ENCODE peak calls at places on chromosomes 6 and 20, in ten cellular contexts. One of them, this sample, is unnamed.

GRCh38 chr20:57708694-57709673 is 831 bp downstream of the PMEPA1 start:
- DNase-seq in GM12878: no peak
- DNase-seq in H1: no peak
- DNase-seq in right cardiac atrium: peak; percentile 57
- DNase-seq in PC-3: no peak
- DNase-seq in mesendoderm: no peak
- DNase-seq in fibroblast of mammary gland: no peak
- DNase-seq in tibial artery: no peak
- DNase-seq in A549: no peak
- DNase-seq in fibroblast of pulmonary artery: peak; percentile 18
- DNase-seq in this sample: peak; percentile 43

GRCh38 chr6:144259988-144260387 is 25.1 kb upstream of the UTRN start:
- DNase-seq in right cardiac atrium: no peak
- DNase-seq in PC-3: peak; percentile 42
- DNase-seq in fibroblast of pulmonary artery: peak; percentile 18
- DNase-seq in fibroblast of mammary gland: peak; percentile 56
- DNase-seq in GM12878: no peak
- DNase-seq in tibial artery: no peak
- DNase-seq in A549: no peak
- DNase-seq in H1: no peak
- DNase-seq in mesendoderm: no peak
- DNase-seq in this sample: no peak

GRCh38 chr6:126063512-126064146 is 77.3 kb downstream of the TRMT11 start:
- DNase-seq in GM12878: no peak
- DNase-seq in right cardiac atrium: no peak
- DNase-seq in H1: no peak
- DNase-seq in fibroblast of pulmonary artery: no peak
- DNase-seq in tibial artery: no peak
- DNase-seq in mesendoderm: peak; percentile 75
- DNase-seq in PC-3: peak; percentile 18
- DNase-seq in fibroblast of mammary gland: peak; percentile 90
- DNase-seq in A549: peak; percentile 25
- DNase-seq in this sample: no peak

GRCh38 chr6:5150676-5151075 is 65.5 kb downstream of the PPP1R3G start:
- DNase-seq in right cardiac atrium: no peak
- DNase-seq in tibial artery: no peak
- DNase-seq in fibroblast of pulmonary artery: no peak
- DNase-seq in GM12878: no peak
- DNase-seq in A549: no peak
- DNase-seq in H1: no peak
- DNase-seq in PC-3: no peak
- DNase-seq in mesendoderm: no peak
- DNase-seq in fibroblast of mammary gland: no peak
- DNase-seq in this sample: no peak

GRCh38 chr20:4585104-4585753 is 136.5 kb upstream of the PRND start:
- DNase-seq in GM12878: no peak
- DNase-seq in A549: no peak
- DNase-seq in mesendoderm: peak; percentile 39
- DNase-seq in fibroblast of mammary gland: peak; percentile 91
- DNase-seq in fibroblast of pulmonary artery: no peak
- DNase-seq in right cardiac atrium: no peak
- DNase-seq in H1: no peak
- DNase-seq in tibial artery: no peak
- DNase-seq in PC-3: peak; percentile 15
- DNase-seq in this sample: no peak

GRCh38 chr20:56360133-56360898 is 1.5 kb downstream of the FAM210B start:
- DNase-seq in H1: no peak
- DNase-seq in GM12878: no peak
- DNase-seq in right cardiac atrium: no peak
- DNase-seq in fibroblast of pulmonary artery: no peak
- DNase-seq in fibroblast of mammary gland: peak; percentile 20
- DNase-seq in mesendoderm: no peak
- DNase-seq in A549: no peak
- DNase-seq in tibial artery: no peak
- DNase-seq in PC-3: peak; percentile 30
- DNase-seq in this sample: no peak

GRCh38 chr6:167649486-167649885 is 177.2 kb upstream of the AFDN start:
- DNase-seq in GM12878: no peak
- DNase-seq in mesendoderm: no peak
- DNase-seq in tibial artery: no peak
- DNase-seq in H1: no peak
- DNase-seq in fibroblast of pulmonary artery: no peak
- DNase-seq in A549: no peak
- DNase-seq in fibroblast of mammary gland: no peak
- DNase-seq in right cardiac atrium: no peak
- DNase-seq in PC-3: no peak
- DNase-seq in this sample: no peak

GRCh38 chr20:17502105-17502504 is 29.1 kb downstream of the BFSP1 start:
- DNase-seq in tibial artery: no peak
- DNase-seq in right cardiac atrium: no peak
- DNase-seq in mesendoderm: peak; percentile 47
- DNase-seq in fibroblast of mammary gland: no peak
- DNase-seq in fibroblast of pulmonary artery: no peak
- DNase-seq in PC-3: no peak
- DNase-seq in GM12878: no peak
- DNase-seq in H1: no peak
- DNase-seq in A549: no peak
- DNase-seq in this sample: no peak

GRCh38 chr6:120876405-120876804 is 457.9 kb downstream of the TBC1D32 start:
- DNase-seq in A549: no peak
- DNase-seq in GM12878: no peak
- DNase-seq in mesendoderm: peak; percentile 9
- DNase-seq in PC-3: no peak
- DNase-seq in fibroblast of pulmonary artery: no peak
- DNase-seq in tibial artery: no peak
- DNase-seq in fibroblast of mammary gland: no peak
- DNase-seq in right cardiac atrium: no peak
- DNase-seq in H1: no peak
- DNase-seq in this sample: no peak

GRCh38 chr6:140774080-140774505 is 1358.6 kb upstream of the GJE1 start:
- DNase-seq in fibroblast of pulmonary artery: peak; percentile 76
- DNase-seq in PC-3: peak; percentile 64
- DNase-seq in GM12878: peak; percentile 30
- DNase-seq in H1: no peak
- DNase-seq in fibroblast of mammary gland: peak; percentile 89
- DNase-seq in mesendoderm: peak; percentile 12
- DNase-seq in A549: no peak
- DNase-seq in right cardiac atrium: no peak
- DNase-seq in tibial artery: no peak
- DNase-seq in this sample: no peak
- H3K4me3 ChIP-seq in fibroblast of pulmonary artery: no peak overlapping the region
- H3K4me3 ChIP-seq in PC-3: no peak overlapping the region
- H3K4me3 ChIP-seq in GM12878: no peak overlapping the region
- H3K4me3 ChIP-seq in H1: no peak overlapping the region
- H3K4me3 ChIP-seq in fibroblast of mammary gland: no peak overlapping the region
- H3K4me3 ChIP-seq in mesendoderm: no peak overlapping the region
- H3K4me3 ChIP-seq in A549: no peak overlapping the region
- H3K4me3 ChIP-seq in right cardiac atrium: no peak overlapping the region
- H3K4me3 ChIP-seq in tibial artery: no peak overlapping the region
- H3K4me3 ChIP-seq in this sample: no peak overlapping the region

GRCh38 chr6:148934534-148934933 is 187.7 kb downstream of the UST start:
- DNase-seq in right cardiac atrium: peak; percentile 64
- DNase-seq in tibial artery: peak; percentile 73
- DNase-seq in H1: no peak
- DNase-seq in fibroblast of pulmonary artery: peak; percentile 52
- DNase-seq in mesendoderm: no peak
- DNase-seq in A549: no peak
- DNase-seq in GM12878: no peak
- DNase-seq in fibroblast of mammary gland: peak; percentile 60
- DNase-seq in PC-3: peak; percentile 5
- DNase-seq in this sample: peak; percentile 28

GRCh38 chr6:148928811-148929210 is 182.0 kb downstream of the UST start:
- DNase-seq in PC-3: no peak
- DNase-seq in GM12878: no peak
- DNase-seq in H1: no peak
- DNase-seq in fibroblast of mammary gland: no peak
- DNase-seq in fibroblast of pulmonary artery: no peak
- DNase-seq in right cardiac atrium: no peak
- DNase-seq in A549: no peak
- DNase-seq in mesendoderm: no peak
- DNase-seq in tibial artery: no peak
- DNase-seq in this sample: no peak

GRCh38 chr6:148934956-148935355 is 188.1 kb downstream of the UST start:
- DNase-seq in fibroblast of mammary gland: peak; percentile 34
- DNase-seq in GM12878: no peak
- DNase-seq in A549: no peak
- DNase-seq in right cardiac atrium: no peak
- DNase-seq in tibial artery: no peak
- DNase-seq in fibroblast of pulmonary artery: no peak
- DNase-seq in PC-3: no peak
- DNase-seq in mesendoderm: no peak
- DNase-seq in H1: no peak
- DNase-seq in this sample: no peak

GRCh38 chr6:148932731-148933130 is 185.9 kb downstream of the UST start:
- DNase-seq in fibroblast of mammary gland: no peak
- DNase-seq in GM12878: no peak
- DNase-seq in A549: no peak
- DNase-seq in fibroblast of pulmonary artery: peak; percentile 80
- DNase-seq in mesendoderm: no peak
- DNase-seq in right cardiac atrium: no peak
- DNase-seq in PC-3: no peak
- DNase-seq in H1: no peak
- DNase-seq in tibial artery: no peak
- DNase-seq in this sample: no peak

DNA sequence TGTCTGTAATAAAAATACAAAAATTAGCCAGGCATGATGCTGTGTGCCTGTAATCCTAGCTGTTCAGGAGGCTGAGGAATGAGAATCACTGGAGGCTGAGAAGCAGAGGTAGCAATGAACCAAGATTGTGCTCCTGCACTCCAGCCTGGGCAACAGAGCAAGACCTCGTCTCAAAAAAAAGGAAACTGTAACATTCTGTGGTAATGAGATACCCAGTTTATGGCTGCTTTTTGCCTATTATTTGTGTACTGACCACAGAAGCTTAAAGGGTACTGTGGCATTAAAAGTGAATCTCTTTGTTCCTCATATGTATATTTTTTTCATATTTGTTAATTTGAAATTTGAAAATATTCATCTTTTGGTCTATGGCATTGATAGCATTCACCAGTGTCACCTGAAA is 185.4 kb downstream of the UST start:
- DNase-seq in fibroblast of pulmonary artery: no peak
- DNase-seq in GM12878: no peak
- DNase-seq in mesendoderm: no peak
- DNase-seq in tibial artery: no peak
- DNase-seq in PC-3: no peak
- DNase-seq in fibroblast of mammary gland: no peak
- DNase-seq in H1: no peak
- DNase-seq in right cardiac atrium: no peak
- DNase-seq in A549: no peak
- DNase-seq in this sample: no peak
- H3K4me3 ChIP-seq in fibroblast of pulmonary artery: no peak overlapping the region
- H3K4me3 ChIP-seq in GM12878: no peak overlapping the region
- H3K4me3 ChIP-seq in mesendoderm: no peak overlapping the region
- H3K4me3 ChIP-seq in tibial artery: no peak overlapping the region
- H3K4me3 ChIP-seq in PC-3: no peak overlapping the region
- H3K4me3 ChIP-seq in fibroblast of mammary gland: no peak overlapping the region
- H3K4me3 ChIP-seq in H1: no peak overlapping the region
- H3K4me3 ChIP-seq in right cardiac atrium: no peak overlapping the region
- H3K4me3 ChIP-seq in A549: no peak overlapping the region
- H3K4me3 ChIP-seq in this sample: no peak overlapping the region

GRCh38 chr6:33589723-33590530 is 9.9 kb upstream of the BAK1 start:
- DNase-seq in A549: peak; percentile 77
- DNase-seq in H1: peak; percentile 89
- DNase-seq in right cardiac atrium: peak; percentile 71
- DNase-seq in GM12878: peak; percentile 37
- DNase-seq in mesendoderm: peak; percentile 85
- DNase-seq in tibial artery: no peak
- DNase-seq in PC-3: peak; percentile 94
- DNase-seq in fibroblast of pulmonary artery: peak; percentile 70
- DNase-seq in fibroblast of mammary gland: peak; percentile 97
- DNase-seq in this sample: no peak
- H3K4me3 ChIP-seq in A549: peak overlapping the region; percentile 26
- H3K4me3 ChIP-seq in H1: no peak overlapping the region
- H3K4me3 ChIP-seq in right cardiac atrium: no peak overlapping the region
- H3K4me3 ChIP-seq in GM12878: no peak overlapping the region
- H3K4me3 ChIP-seq in mesendoderm: no peak overlapping the region
- H3K4me3 ChIP-seq in tibial artery: no peak overlapping the region
- H3K4me3 ChIP-seq in PC-3: peak overlapping the region; percentile 14
- H3K4me3 ChIP-seq in fibroblast of pulmonary artery: no peak overlapping the region
- H3K4me3 ChIP-seq in fibroblast of mammary gland: no peak overlapping the region
- H3K4me3 ChIP-seq in this sample: peak overlapping the region; percentile 30

GRCh38 chr6:139586273-139586672 is 211.8 kb upstream of the CITED2 start:
- DNase-seq in A549: no peak
- DNase-seq in H1: no peak
- DNase-seq in fibroblast of pulmonary artery: no peak
- DNase-seq in GM12878: no peak
- DNase-seq in mesendoderm: peak; percentile 55
- DNase-seq in right cardiac atrium: no peak
- DNase-seq in PC-3: no peak
- DNase-seq in tibial artery: no peak
- DNase-seq in fibroblast of mammary gland: no peak
- DNase-seq in this sample: no peak

GRCh38 chr6:139590206-139590605 is 215.8 kb upstream of the CITED2 start:
- DNase-seq in GM12878: no peak
- DNase-seq in right cardiac atrium: no peak
- DNase-seq in tibial artery: no peak
- DNase-seq in A549: no peak
- DNase-seq in fibroblast of pulmonary artery: no peak
- DNase-seq in mesendoderm: no peak
- DNase-seq in H1: no peak
- DNase-seq in fibroblast of mammary gland: no peak
- DNase-seq in PC-3: no peak
- DNase-seq in this sample: no peak

GRCh38 chr6:139587469-139587868 is 213.0 kb upstream of the CITED2 start:
- DNase-seq in mesendoderm: peak; percentile 96
- DNase-seq in fibroblast of mammary gland: peak; percentile 94
- DNase-seq in right cardiac atrium: no peak
- DNase-seq in A549: peak; percentile 30
- DNase-seq in H1: no peak
- DNase-seq in tibial artery: no peak
- DNase-seq in fibroblast of pulmonary artery: peak; percentile 82
- DNase-seq in GM12878: no peak
- DNase-seq in PC-3: peak; percentile 79
- DNase-seq in this sample: no peak

GRCh38 chr6:139588734-139589418 is 214.4 kb upstream of the CITED2 start:
- DNase-seq in A549: peak; percentile 38
- DNase-seq in right cardiac atrium: no peak
- DNase-seq in GM12878: no peak
- DNase-seq in mesendoderm: no peak
- DNase-seq in PC-3: peak; percentile 48
- DNase-seq in H1: no peak
- DNase-seq in fibroblast of pulmonary artery: peak; percentile 70
- DNase-seq in fibroblast of mammary gland: peak; percentile 78
- DNase-seq in tibial artery: no peak
- DNase-seq in this sample: no peak

GRCh38 chr6:139588076-139588639 is 213.7 kb upstream of the CITED2 start:
- DNase-seq in tibial artery: no peak
- DNase-seq in right cardiac atrium: no peak
- DNase-seq in A549: no peak
- DNase-seq in fibroblast of pulmonary artery: peak; percentile 41
- DNase-seq in fibroblast of mammary gland: peak; percentile 33
- DNase-seq in PC-3: peak; percentile 61
- DNase-seq in GM12878: no peak
- DNase-seq in mesendoderm: peak; percentile 95
- DNase-seq in H1: no peak
- DNase-seq in this sample: no peak
- H3K4me3 ChIP-seq in tibial artery: no peak overlapping the region
- H3K4me3 ChIP-seq in right cardiac atrium: no peak overlapping the region
- H3K4me3 ChIP-seq in A549: no peak overlapping the region
- H3K4me3 ChIP-seq in fibroblast of pulmonary artery: no peak overlapping the region
- H3K4me3 ChIP-seq in fibroblast of mammary gland: no peak overlapping the region
- H3K4me3 ChIP-seq in PC-3: no peak overlapping the region
- H3K4me3 ChIP-seq in GM12878: no peak overlapping the region
- H3K4me3 ChIP-seq in mesendoderm: no peak overlapping the region
- H3K4me3 ChIP-seq in H1: no peak overlapping the region
- H3K4me3 ChIP-seq in this sample: no peak overlapping the region